ENCODE peak calls at places on chromosomes 7 and 10, in four cellular contexts. One of them, this sample, is unnamed.

GRCh38 chr7:2242541-2243482 is 786 bp downstream of the NUDT1 start:
- DNase-seq in K562: no peak
- DNase-seq in HepG2: peak
- DNase-seq in GM12878: no peak
- DNase-seq in this sample: no peak

GRCh38 chr10:31028076-31028475 is 3.6 kb downstream of the ZNF438 start:
- DNase-seq in GM12878: no peak
- DNase-seq in K562: no peak
- DNase-seq in HepG2: no peak
- DNase-seq in this sample: no peak

GRCh38 chr10:91424016-91424415 is 13.9 kb downstream of the HECTD2 start:
- DNase-seq in K562: no peak
- DNase-seq in GM12878: no peak
- DNase-seq in HepG2: no peak
- DNase-seq in this sample: no peak

GRCh38 chr10:49347342-49347741 is 48.4 kb downstream of the C10orf71 start:
- DNase-seq in GM12878: no peak
- DNase-seq in K562: no peak
- DNase-seq in HepG2: no peak
- DNase-seq in this sample: no peak

GRCh38 chr10:61992683-61993629 is 91.5 kb downstream of the ARID5B start:
- DNase-seq in K562: no peak
- DNase-seq in HepG2: no peak
- DNase-seq in GM12878: peak
- DNase-seq in this sample: no peak

GRCh38 chr10:75542084-75542483 is 110.7 kb downstream of the LRMDA start:
- DNase-seq in K562: no peak
- DNase-seq in GM12878: no peak
- DNase-seq in HepG2: no peak
- DNase-seq in this sample: no peak

GRCh38 chr7:138699661-138700060 is 1.5 kb downstream of the SVOPL start:
- DNase-seq in GM12878: no peak
- DNase-seq in HepG2: no peak
- DNase-seq in K562: no peak
- DNase-seq in this sample: no peak

GRCh38 chr10:97547889-97548485 is 24.6 kb upstream of the ANKRD2 start:
- DNase-seq in HepG2: no peak
- DNase-seq in K562: no peak
- DNase-seq in GM12878: no peak
- DNase-seq in this sample: no peak

GRCh38 chr10:113052076-113052830 is 102.2 kb downstream of the TCF7L2 start:
- DNase-seq in GM12878: no peak
- DNase-seq in HepG2: no peak
- DNase-seq in K562: peak
- DNase-seq in this sample: no peak

GRCh38 chr7:101700424-101700823 is 71.3 kb upstream of the MYL10 start:
- DNase-seq in K562: no peak
- DNase-seq in GM12878: no peak
- DNase-seq in HepG2: no peak
- DNase-seq in this sample: no peak

GRCh38 chr7:134618756-134619530 is 27.7 kb upstream of the BPGM start:
- DNase-seq in GM12878: no peak
- DNase-seq in HepG2: no peak
- DNase-seq in K562: no peak
- DNase-seq in this sample: no peak

GRCh38 chr7:75992083-75992755 is 2.2 kb downstream of the TMEM120A start:
- DNase-seq in K562: no peak
- DNase-seq in GM12878: no peak
- DNase-seq in HepG2: no peak
- DNase-seq in this sample: no peak

GRCh38 chr7:129191272-129191671 is 2.8 kb downstream of the SMO start:
- DNase-seq in K562: no peak
- DNase-seq in HepG2: no peak
- DNase-seq in GM12878: no peak
- DNase-seq in this sample: no peak

GRCh38 chr7:2276107-2276506 is 34.1 kb downstream of the NUDT1 start:
- DNase-seq in GM12878: no peak
- DNase-seq in HepG2: no peak
- DNase-seq in K562: no peak
- DNase-seq in this sample: no peak

GRCh38 chr7:31418928-31419327 is 78.4 kb upstream of the NEUROD6 start:
- DNase-seq in HepG2: no peak
- DNase-seq in K562: no peak
- DNase-seq in GM12878: no peak
- DNase-seq in this sample: no peak

GRCh38 chr7:2065516-2065915 is 167.2 kb downstream of the MAD1L1 start:
- DNase-seq in GM12878: no peak
- DNase-seq in HepG2: no peak
- DNase-seq in K562: no peak
- DNase-seq in this sample: no peak

GRCh38 chr10:99930731-99931550 is 78.8 kb downstream of the DNMBP start:
- DNase-seq in HepG2: peak
- DNase-seq in K562: no peak
- DNase-seq in GM12878: no peak
- DNase-seq in this sample: peak

GRCh38 chr10:79229081-79229541 is 118.2 kb upstream of the PPIF start:
- DNase-seq in K562: no peak
- DNase-seq in GM12878: no peak
- DNase-seq in HepG2: no peak
- DNase-seq in this sample: no peak

GRCh38 chr10:97034301-97034700 is 151.5 kb downstream of the SLIT1 start:
- DNase-seq in K562: no peak
- DNase-seq in HepG2: no peak
- DNase-seq in GM12878: no peak
- DNase-seq in this sample: no peak

GRCh38 chr7:132783824-132784223 is 207.6 kb upstream of the PLXNA4 start:
- DNase-seq in K562: no peak
- DNase-seq in GM12878: no peak
- DNase-seq in HepG2: no peak
- DNase-seq in this sample: no peak

GRCh38 chr7:1285556-1286301 is 53.1 kb downstream of the UNCX start:
- DNase-seq in GM12878: no peak
- DNase-seq in HepG2: no peak
- DNase-seq in K562: no peak
- DNase-seq in this sample: no peak

DNA sequence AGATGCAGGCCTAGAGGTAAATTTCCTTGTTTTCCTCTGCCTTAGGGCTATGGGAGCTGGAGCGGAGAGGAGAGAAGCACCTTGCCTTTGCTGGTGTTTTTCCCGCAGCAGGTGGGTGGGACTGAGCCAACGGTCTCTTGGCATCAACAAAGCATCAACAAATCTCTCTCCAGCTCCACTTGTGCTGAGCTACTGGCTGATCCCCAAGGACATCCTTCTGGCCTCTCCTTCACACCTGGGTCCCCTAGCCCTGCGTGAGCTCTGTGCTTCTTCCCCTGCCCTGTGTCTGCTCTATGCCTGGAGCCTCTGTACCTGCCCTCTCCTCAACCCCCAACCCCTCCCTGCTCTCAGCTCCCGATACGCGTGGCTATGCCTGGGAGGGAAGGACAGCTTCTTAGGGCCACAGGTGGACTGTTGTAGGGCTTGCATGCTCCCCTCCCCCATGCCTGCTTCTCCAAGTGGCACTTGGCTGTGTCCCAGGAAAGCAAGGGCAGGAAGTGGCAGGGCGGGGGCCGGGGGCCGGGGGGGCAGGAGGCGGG is 3.2 kb upstream of the CLDN4 start:
- DNase-seq in K562: peak
- DNase-seq in GM12878: no peak
- DNase-seq in HepG2: no peak
- DNase-seq in this sample: peak
- TF ChIP-seq ATF2 in K562: no peak
- TF ChIP-seq ATF2 in GM12878: no peak
- TF ChIP-seq ATF2 in HepG2: no peak
- TF ChIP-seq ATF2 in this sample: no peak

GRCh38 chr10:44399478-44400451 is 14.9 kb upstream of the CXCL12 start:
- DNase-seq in HepG2: no peak
- DNase-seq in GM12878: no peak
- DNase-seq in K562: no peak
- DNase-seq in this sample: no peak

GRCh38 chr10:44398747-44399477 is 14.0 kb upstream of the CXCL12 start:
- DNase-seq in K562: no peak
- DNase-seq in GM12878: no peak
- DNase-seq in HepG2: no peak
- DNase-seq in this sample: no peak

GRCh38 chr10:44396671-44397191 is 11.8 kb upstream of the CXCL12 start:
- DNase-seq in GM12878: no peak
- DNase-seq in K562: no peak
- DNase-seq in HepG2: no peak
- DNase-seq in this sample: no peak

GRCh38 chr10:44397476-44398225 is 12.8 kb upstream of the CXCL12 start:
- DNase-seq in K562: no peak
- DNase-seq in GM12878: no peak
- DNase-seq in HepG2: no peak
- DNase-seq in this sample: no peak

GRCh38 chr10:44398271-44398670 is 13.4 kb upstream of the CXCL12 start:
- DNase-seq in K562: no peak
- DNase-seq in GM12878: no peak
- DNase-seq in HepG2: no peak
- DNase-seq in this sample: no peak
- TF ChIP-seq NR2C2 in K562: no peak
- TF ChIP-seq NR2C2 in GM12878: no peak
- TF ChIP-seq NR2C2 in HepG2: no peak
- TF ChIP-seq NR2C2 in this sample: no peak

GRCh38 chr7:29488203-29488970 is 75.2 kb upstream of the PRR15 start:
- DNase-seq in K562: no peak
- DNase-seq in GM12878: no peak
- DNase-seq in HepG2: peak
- DNase-seq in this sample: no peak
- TF ChIP-seq ATF2 in K562: no peak
- TF ChIP-seq ATF2 in GM12878: no peak
- TF ChIP-seq ATF2 in HepG2: no peak
- TF ChIP-seq ATF2 in this sample: no peak

DNA sequence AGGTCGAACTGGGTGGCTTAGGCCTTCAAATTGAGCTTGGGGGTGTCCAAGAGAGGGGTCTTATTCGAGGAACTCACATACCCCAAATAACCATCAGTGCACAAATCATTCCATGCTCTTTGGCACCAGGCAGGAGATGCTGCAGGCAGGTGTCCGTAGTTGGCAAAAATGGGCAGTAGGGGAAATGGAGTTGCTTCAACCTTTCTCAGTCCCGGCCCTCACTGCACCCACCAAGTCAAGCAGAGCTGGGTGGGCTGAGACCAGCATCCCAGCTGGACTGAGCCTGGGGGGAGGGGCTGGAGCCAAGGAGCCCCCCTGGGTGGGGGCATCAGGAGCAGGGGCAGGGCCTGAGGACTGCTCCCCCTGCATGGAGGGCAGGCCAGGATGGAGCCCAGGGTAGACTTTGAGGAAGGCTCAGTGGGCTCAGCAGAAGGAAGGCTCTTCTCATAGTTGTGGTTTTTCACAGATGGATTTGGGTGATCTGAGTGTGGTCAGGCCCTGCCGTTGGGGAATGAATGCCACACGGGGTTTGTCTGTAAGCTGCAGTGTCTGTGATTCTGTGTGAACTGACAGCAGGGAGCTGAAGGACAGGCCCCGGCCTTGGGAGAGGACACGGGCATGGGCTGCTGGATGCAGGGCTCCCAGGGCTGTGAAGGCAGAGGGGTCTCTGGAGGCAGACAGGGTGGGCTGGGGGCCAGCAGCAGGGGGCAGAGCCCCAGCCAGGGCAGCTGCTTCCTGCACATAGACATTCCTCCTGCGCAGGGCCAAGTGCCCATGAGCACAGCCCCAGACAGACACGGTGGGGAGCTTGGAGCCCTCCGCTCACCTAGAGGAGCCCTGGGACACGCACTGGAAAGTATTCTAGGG is 144.5 kb downstream of the ADCY1 start:
- DNase-seq in GM12878: no peak
- DNase-seq in K562: no peak
- DNase-seq in HepG2: no peak
- DNase-seq in this sample: no peak
- TF ChIP-seq NR2C2 in GM12878: no peak
- TF ChIP-seq NR2C2 in K562: no peak
- TF ChIP-seq NR2C2 in HepG2: no peak
- TF ChIP-seq NR2C2 in this sample: no peak

DNA sequence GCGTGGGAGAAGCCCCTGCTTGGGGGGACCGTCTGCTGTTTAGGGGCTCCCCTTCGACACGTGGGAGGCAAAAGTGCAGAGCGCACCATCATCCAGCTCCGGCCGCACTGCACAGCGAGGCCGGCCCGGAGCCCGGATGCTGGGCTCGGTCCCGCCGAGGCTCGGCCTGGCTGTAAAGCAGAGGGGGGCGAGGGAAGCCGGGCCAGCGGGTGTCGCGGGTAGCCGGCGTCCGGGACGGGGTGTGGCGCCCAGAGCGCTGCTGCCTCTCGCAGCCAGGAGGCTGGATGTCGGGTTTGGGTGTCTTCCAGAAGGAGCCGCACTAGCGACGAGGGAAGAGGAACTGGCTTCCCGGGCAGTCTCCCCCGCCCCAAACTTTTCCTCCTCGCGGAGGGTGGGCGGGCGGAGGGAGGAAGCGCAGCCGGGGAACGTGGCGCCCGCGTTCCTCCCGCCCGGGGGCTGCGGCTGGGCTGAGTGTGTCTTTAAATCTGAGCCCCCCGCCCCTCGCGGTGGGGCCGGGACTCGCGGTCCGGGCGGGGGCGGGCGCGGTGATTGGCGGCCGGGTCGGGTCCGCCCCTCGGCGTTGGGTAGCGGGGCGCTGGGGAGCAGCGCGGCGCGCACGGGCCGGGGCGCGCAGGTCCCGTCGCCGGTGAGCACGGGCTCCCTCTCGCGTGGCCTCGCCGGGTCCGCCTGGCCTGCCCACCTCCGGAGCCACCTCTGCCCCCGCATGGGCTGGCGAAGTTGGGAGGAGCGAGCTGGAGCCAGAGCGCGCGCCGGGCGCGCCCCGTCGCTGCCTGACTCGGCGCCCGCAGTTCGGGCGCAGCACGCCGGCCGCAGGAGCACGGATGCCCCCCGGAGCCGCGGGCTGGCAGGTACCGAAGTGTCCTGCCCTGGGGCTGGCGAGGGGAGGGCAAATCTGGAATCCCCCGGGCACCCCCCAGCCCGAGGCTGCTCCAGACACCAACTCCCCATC is at the start of gene PALD1:
- DNase-seq in K562: peak
- DNase-seq in GM12878: no peak
- DNase-seq in HepG2: no peak
- DNase-seq in this sample: peak
- TF ChIP-seq ATF2 in K562: no peak
- TF ChIP-seq ATF2 in GM12878: no peak
- TF ChIP-seq ATF2 in HepG2: no peak
- TF ChIP-seq ATF2 in this sample: no peak

DNA sequence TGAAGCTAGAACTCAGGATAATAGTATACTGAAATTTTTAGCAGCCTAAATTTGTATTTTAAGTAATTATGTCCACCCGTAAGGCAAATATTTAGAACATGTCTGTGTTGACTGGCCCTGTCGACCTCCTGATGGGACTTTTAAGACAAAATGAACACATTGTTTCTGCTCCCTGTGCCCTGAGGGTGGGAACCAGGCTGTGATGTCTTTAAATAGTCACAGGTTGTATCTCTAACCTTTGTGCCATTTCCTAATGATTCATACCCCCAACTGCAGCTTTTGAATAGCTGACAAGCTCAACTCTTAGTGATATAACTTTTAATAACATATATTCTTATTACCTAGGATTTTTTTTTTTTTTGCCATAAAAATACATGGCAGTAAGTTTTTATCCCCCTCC is 494.9 kb upstream of the AKR1E2 start:
- DNase-seq in K562: no peak
- DNase-seq in HepG2: no peak
- DNase-seq in GM12878: no peak
- DNase-seq in this sample: no peak
- TF ChIP-seq NR2C2 in K562: no peak
- TF ChIP-seq NR2C2 in HepG2: no peak
- TF ChIP-seq NR2C2 in GM12878: no peak
- TF ChIP-seq NR2C2 in this sample: no peak

GRCh38 chr10:13987472-13987871 is 343.3 kb downstream of the FRMD4A start:
- DNase-seq in K562: no peak
- DNase-seq in HepG2: no peak
- DNase-seq in GM12878: peak
- DNase-seq in this sample: no peak
- TF ChIP-seq ATF2 in K562: no peak
- TF ChIP-seq ATF2 in HepG2: no peak
- TF ChIP-seq ATF2 in GM12878: peak
- TF ChIP-seq ATF2 in this sample: no peak